ENCODE peak calls at places on chromosomes 2 and 18, in four cellular contexts. C, K, I and G are unnamed samples.

GRCh38 chr18:48859311-48860275 is 91.2 kb downstream of the SMAD7 start:
- DNase-seq in C (peak), K (no peak), I (no peak), G (no peak)

GRCh38 chr2:48725696-48726494 is 29.6 kb downstream of the LHCGR start:
- DNase-seq in C (no peak), K (no peak), I (no peak), G (peak)

GRCh38 chr2:111652038-111652437 is 232.0 kb downstream of the ANAPC1 start:
- DNase-seq in C (no peak), K (no peak), I (no peak), G (no peak)

GRCh38 chr2:135667045-135667444 is 74.6 kb upstream of the UBXN4 start:
- DNase-seq in C (no peak), K (no peak), I (no peak), G (no peak)

GRCh38 chr2:66574701-66575624 is 140.0 kb downstream of the MEIS1 start:
- DNase-seq in C (peak), K (peak), I (no peak), G (peak)

GRCh38 chr2:20016346-20016745 is 3.9 kb upstream of the MATN3 start:
- DNase-seq in C (no peak), K (no peak), I (no peak), G (no peak)

GRCh38 chr2:60597346-60597745 is 43.9 kb upstream of the BCL11A start:
- DNase-seq in C (no peak), K (no peak), I (no peak), G (no peak)

GRCh38 chr2:189865836-189866235 is 81.6 kb downstream of the PMS1 start:
- DNase-seq in C (no peak), K (no peak), I (no peak), G (no peak)

GRCh38 chr2:101270700-101271259 is 18.1 kb downstream of the CNOT11 start:
- DNase-seq in C (no peak), K (no peak), I (no peak), G (no peak)

GRCh38 chr18:67305466-67305865 is 211.1 kb downstream of the DSEL start:
- DNase-seq in C (no peak), K (no peak), I (no peak), G (no peak)

GRCh38 chr2:29920631-29921559 is 491 bp downstream of the ALK start:
- DNase-seq in C (no peak), K (no peak), I (no peak), G (no peak)

GRCh38 chr2:233413046-233413445 is 58.8 kb downstream of the DGKD start:
- DNase-seq in C (no peak), K (peak), I (no peak), G (no peak)

GRCh38 chr2:221178139-221178538 is 394.0 kb downstream of the EPHA4 start:
- DNase-seq in C (no peak), K (no peak), I (no peak), G (no peak)

GRCh38 chr18:78796693-78797455 is 182.7 kb upstream of the SALL3 start:
- DNase-seq in C (no peak), K (no peak), I (no peak), G (no peak)

GRCh38 chr18:74083071-74083954 is 64.3 kb downstream of the FBXO15 start:
- DNase-seq in C (no peak), K (no peak), I (no peak), G (no peak)

GRCh38 chr2:191321861-191322662 is 76.9 kb downstream of the MYO1B start:
- DNase-seq in C (no peak), K (no peak), I (no peak), G (no peak)

GRCh38 chr2:239165206-239165831 is 235.5 kb downstream of the HDAC4 start:
- DNase-seq in C (peak), K (peak), I (no peak), G (no peak)

GRCh38 chr2:148928395-148928794 is 53.4 kb downstream of the KIF5C start:
- DNase-seq in C (no peak), K (no peak), I (no peak), G (no peak)

GRCh38 chr18:31646332-31646822 is 38.0 kb downstream of the B4GALT6 start:
- DNase-seq in C (no peak), K (no peak), I (no peak), G (no peak)

GRCh38 chr2:239910851-239911629 is 114.1 kb downstream of the NDUFA10 start:
- DNase-seq in C (no peak), K (peak), I (no peak), G (no peak)

GRCh38 chr2:126914811-126915500 is 16.3 kb downstream of the TEX51 start:
- DNase-seq in C (no peak), K (peak), I (no peak), G (no peak)

GRCh38 chr18:30522288-30522929 is 520.1 kb downstream of the DSC3 start:
- DNase-seq in C (no peak), K (no peak), I (no peak), G (no peak)

GRCh38 chr2:230205034-230205433 is 14.8 kb downstream of the SP110 start:
- DNase-seq in C (no peak), K (no peak), I (no peak), G (no peak)

GRCh38 chr2:136210822-136211221 is 92.9 kb upstream of the CXCR4 start:
- DNase-seq in C (no peak), K (no peak), I (no peak), G (no peak)

GRCh38 chr2:64643838-64644219 is 9.9 kb downstream of the SERTAD2 start:
- DNase-seq in C (no peak), K (no peak), I (no peak), G (no peak)

GRCh38 chr2:64641585-64641984 is 12.1 kb downstream of the SERTAD2 start:
- DNase-seq in C (no peak), K (no peak), I (no peak), G (no peak)

GRCh38 chr2:64645014-64645418 is 8.7 kb downstream of the SERTAD2 start:
- DNase-seq in C (peak), K (peak), I (peak), G (peak)

GRCh38 chr2:64646007-64646880 is 7.5 kb downstream of the SERTAD2 start:
- DNase-seq in C (peak), K (peak), I (peak), G (peak)

GRCh38 chr2:64644240-64645013 is 9.3 kb downstream of the SERTAD2 start:
- DNase-seq in C (peak), K (peak), I (peak), G (peak)
- TF ChIP-seq POLR2A in C (peak), K (peak), I (peak), G (peak)

DNA sequence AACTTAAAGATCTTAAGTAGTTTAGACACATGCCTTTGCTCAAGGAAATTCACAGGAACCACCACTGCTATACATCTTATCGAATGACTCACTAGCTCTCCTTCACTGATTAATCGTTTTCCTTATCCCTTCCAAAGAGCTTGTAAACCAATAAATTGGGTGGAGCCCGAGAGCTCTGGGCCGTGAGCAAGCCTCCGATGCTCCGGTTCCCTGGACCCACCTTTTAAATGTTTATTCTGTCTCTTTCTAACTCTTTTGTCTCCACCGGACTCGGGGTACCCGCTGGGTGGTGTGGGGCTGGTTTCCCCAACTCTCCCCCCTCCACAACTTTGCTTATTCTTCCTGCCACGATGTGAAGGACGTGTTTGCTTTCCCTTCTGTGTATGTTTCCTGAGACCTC is 292.9 kb upstream of the TMEFF2 start:
- DNase-seq in C (no peak), K (peak), I (no peak), G (no peak)
- TF ChIP-seq POLR2A in C (no peak), K (peak), I (no peak), G (no peak)

DNA sequence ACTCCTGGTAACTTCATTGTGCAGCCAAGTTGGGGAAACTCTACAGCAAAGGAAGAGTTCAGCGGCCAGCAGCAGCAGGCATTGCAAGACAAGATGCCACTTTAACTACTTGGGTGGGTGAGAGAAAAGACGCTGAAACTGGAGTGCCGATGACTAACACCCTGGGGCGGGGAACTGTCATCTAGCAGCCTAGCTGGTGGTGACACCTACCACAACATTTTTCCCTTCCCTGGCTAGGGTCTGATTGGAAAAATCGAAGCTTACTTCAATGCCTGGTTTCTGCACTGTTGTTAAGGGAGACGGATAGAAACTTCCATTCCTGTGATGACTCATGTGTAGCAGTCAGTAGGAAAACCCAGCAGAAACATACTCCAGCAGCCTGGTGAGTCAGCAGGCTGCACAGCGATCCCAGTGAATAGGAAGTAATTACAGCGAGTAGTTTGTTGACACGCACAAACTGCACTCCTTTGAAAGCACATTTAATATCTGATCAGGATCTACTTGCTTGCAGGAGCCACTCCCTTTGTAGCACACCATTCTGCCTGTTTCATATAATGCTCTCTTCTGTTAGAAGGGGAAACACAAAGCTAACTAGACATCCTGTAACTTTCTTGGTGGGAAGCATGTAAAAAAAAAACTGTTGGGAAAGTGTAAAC is 62.1 kb upstream of the MAPRE2 start:
- DNase-seq in C (peak), K (peak), I (no peak), G (peak)
- TF ChIP-seq POLR2A in C (no peak), K (no peak), I (no peak), G (no peak)

GRCh38 chr2:83874712-83875430 is 584.2 kb downstream of the SUCLG1 start:
- DNase-seq in C (no peak), K (no peak), I (no peak), G (no peak)

GRCh38 chr2:83874066-83874465 is 585.0 kb downstream of the SUCLG1 start:
- DNase-seq in C (no peak), K (no peak), I (no peak), G (no peak)

GRCh38 chr2:83873110-83873509 is 586.0 kb downstream of the SUCLG1 start:
- DNase-seq in C (no peak), K (no peak), I (no peak), G (no peak)
- TF ChIP-seq POLR2A in C (no peak), K (no peak), I (no peak), G (no peak)